ENCODE peak calls at places on chromosomes 12 and 14, in seven cellular contexts. A is GM20000; P is NCI-H774; D is naive thymus-derived CD8-positive, alpha-beta T cell; N is CD8-positive, alpha-beta memory T cell; J is stimulated activated CD8-positive, alpha-beta memory T cell treated with anti-CD3 and anti-CD28 coated beads, Interleukin-4, amount 100 ng/mL, for 24 hours; Q is NCI-H748 treated with DMSO at 0.1 percent for 48 hours. R is an unnamed sample.

GRCh38 chr14:100838493-100839440 is 12.8 kb downstream of the MEG3 start:
- DNase-seq in A (no peak), P (no peak), D (no peak), N (no peak), J (no peak), Q (no peak), R (no peak)

GRCh38 chr14:67522270-67522669 is 10.8 kb upstream of the PLEKHH1 start:
- DNase-seq in A (no peak), P (no peak), D (no peak), N (no peak), J (no peak), Q (no peak), R (no peak)

GRCh38 chr12:49548822-49549648 is 10.2 kb downstream of the KCNH3 start:
- DNase-seq in A (peak; percentile 53), P (no peak), D (peak; percentile 32), N (no peak), J (no peak), Q (no peak), R (no peak)

GRCh38 chr12:31518680-31519227 is 72.2 kb downstream of the DENND5B start:
- DNase-seq in A (no peak), P (peak; percentile 77), D (no peak), N (no peak), J (no peak), Q (peak; percentile 80), R (peak; percentile 95)

GRCh38 chr12:39586811-39587210 is 32.8 kb downstream of the ABCD2 start:
- DNase-seq in A (no peak), P (no peak), D (no peak), N (no peak), J (no peak), Q (no peak), R (no peak)

GRCh38 chr14:66066991-66067788 is 419.0 kb upstream of the CCDC196 start:
- DNase-seq in A (no peak), P (no peak), D (no peak), N (no peak), J (no peak), Q (no peak), R (peak; percentile 35)

GRCh38 chr12:34299802-34300193 is 277.5 kb downstream of the ALG10 start:
- DNase-seq in A (no peak), P (no peak), D (no peak), N (peak; percentile 31), J (no peak), Q (no peak), R (no peak)

GRCh38 chr14:71824816-71825215 is 107.4 kb upstream of the RGS6 start:
- DNase-seq in A (no peak), P (no peak), D (no peak), N (no peak), J (no peak), Q (no peak), R (no peak)

GRCh38 chr14:103319422-103319821 is 14.6 kb upstream of the EIF5 start:
- DNase-seq in A (peak; percentile 45), P (no peak), D (no peak), N (no peak), J (no peak), Q (no peak), R (no peak)

GRCh38 chr12:118357327-118358007 is 15.2 kb downstream of the TAOK3 start:
- DNase-seq in A (peak; percentile 50), P (no peak), D (peak; percentile 58), N (peak; percentile 67), J (peak; percentile 24), Q (no peak), R (peak; percentile 14)

GRCh38 chr12:67697443-67697842 is 48.9 kb downstream of the DYRK2 start:
- DNase-seq in A (no peak), P (no peak), D (peak; percentile 19), N (no peak), J (no peak), Q (no peak), R (no peak)

GRCh38 chr12:94650143-94651056 is at the start of gene TMCC3:
- DNase-seq in A (peak; percentile 78), P (peak; percentile 52), D (peak; percentile 35), N (peak; percentile 49), J (no peak), Q (no peak), R (peak; percentile 4)

GRCh38 chr12:55720894-55721444 is 776 bp downstream of the RDH5 start:
- DNase-seq in A (no peak), P (no peak), D (no peak), N (no peak), J (no peak), Q (peak; percentile 15), R (no peak)

GRCh38 chr12:103877288-103877687 is 36.3 kb upstream of the NT5DC3 start:
- DNase-seq in A (no peak), P (no peak), D (no peak), N (no peak), J (no peak), Q (no peak), R (no peak)

GRCh38 chr12:105352940-105353635 is 22.6 kb downstream of the C12orf75 start:
- DNase-seq in A (no peak), P (peak; percentile 18), D (no peak), N (no peak), J (no peak), Q (no peak), R (peak; percentile 46)

GRCh38 chr12:17976202-17976601 is 113.8 kb downstream of the RERGL start:
- DNase-seq in A (no peak), P (no peak), D (no peak), N (no peak), J (no peak), Q (no peak), R (peak; percentile 55)

GRCh38 chr12:34288963-34289345 is 266.7 kb downstream of the ALG10 start:
- DNase-seq in A (no peak), P (no peak), D (no peak), N (no peak), J (no peak), Q (no peak), R (no peak)

GRCh38 chr14:96053600-96054381 is 14.6 kb downstream of the C14orf132 start:
- DNase-seq in A (no peak), P (no peak), D (no peak), N (no peak), J (no peak), Q (no peak), R (peak; percentile 23)

GRCh38 chr14:29941401-29941800 is 13.8 kb upstream of the PRKD1 start:
- DNase-seq in A (no peak), P (no peak), D (no peak), N (no peak), J (no peak), Q (no peak), R (no peak)

GRCh38 chr14:21704340-21704737 is 30.7 kb upstream of the OR4E1 start:
- DNase-seq in A (no peak), P (no peak), D (no peak), N (no peak), J (no peak), Q (no peak), R (no peak)

GRCh38 chr12:121365416-121366062 is 13.3 kb upstream of the ANAPC5 start:
- DNase-seq in A (no peak), P (no peak), D (no peak), N (no peak), J (no peak), Q (no peak), R (no peak)

GRCh38 chr12:53174881-53175491 is 5.5 kb upstream of the ZNF740 start:
- DNase-seq in A (no peak), P (peak; percentile 84), D (no peak), N (no peak), J (no peak), Q (peak; percentile 20), R (peak; percentile 96)

GRCh38 chr14:93824076-93824475 is 35.8 kb upstream of the PRIMA1 start:
- DNase-seq in A (no peak), P (no peak), D (no peak), N (no peak), J (no peak), Q (no peak), R (no peak)

GRCh38 chr14:74614508-74615495 is 2.8 kb upstream of the LTBP2 start:
- DNase-seq in A (peak; percentile 55), P (no peak), D (no peak), N (no peak), J (no peak), Q (no peak), R (no peak)

GRCh38 chr12:51913071-51914033 is 6.0 kb downstream of the ACVRL1 start:
- DNase-seq in A (no peak), P (no peak), D (no peak), N (no peak), J (no peak), Q (no peak), R (no peak)